ENCODE peak calls at places on chromosome 17, in five cellular contexts. One of them, this sample, is unnamed.

GRCh38 chr17:83189673-83190385 is 110.4 kb downstream of the METRNL start:
- DNase-seq in ELF-1: no peak
- DNase-seq in RCC 7860: no peak
- DNase-seq in HCEC 1CT: peak
- DNase-seq in fibroblast of gingiva: peak
- DNase-seq in this sample: peak

GRCh38 chr17:29445844-29446243 is 55.7 kb downstream of the TAOK1 start:
- DNase-seq in HCEC 1CT: no peak
- DNase-seq in fibroblast of gingiva: no peak
- DNase-seq in RCC 7860: no peak
- DNase-seq in ELF-1: no peak
- DNase-seq in this sample: no peak

GRCh38 chr17:40707720-40708119 is 4.2 kb upstream of the KRT24 start:
- DNase-seq in HCEC 1CT: no peak
- DNase-seq in RCC 7860: peak
- DNase-seq in fibroblast of gingiva: no peak
- DNase-seq in ELF-1: no peak
- DNase-seq in this sample: no peak

GRCh38 chr17:42559076-42559475 is 2.9 kb upstream of the COASY start:
- DNase-seq in RCC 7860: no peak
- DNase-seq in fibroblast of gingiva: no peak
- DNase-seq in HCEC 1CT: no peak
- DNase-seq in ELF-1: no peak
- DNase-seq in this sample: no peak

GRCh38 chr17:17804007-17804406 is 32.8 kb downstream of the SREBF1 start:
- DNase-seq in ELF-1: no peak
- DNase-seq in RCC 7860: no peak
- DNase-seq in HCEC 1CT: no peak
- DNase-seq in fibroblast of gingiva: no peak
- DNase-seq in this sample: no peak

GRCh38 chr17:62565817-62566216 is 61.7 kb upstream of the MRC2 start:
- DNase-seq in fibroblast of gingiva: peak
- DNase-seq in RCC 7860: peak
- DNase-seq in ELF-1: no peak
- DNase-seq in HCEC 1CT: peak
- DNase-seq in this sample: peak

GRCh38 chr17:79188048-79188447 is 113.4 kb downstream of the ENGASE start:
- DNase-seq in RCC 7860: peak
- DNase-seq in fibroblast of gingiva: no peak
- DNase-seq in ELF-1: peak
- DNase-seq in HCEC 1CT: no peak
- DNase-seq in this sample: peak

GRCh38 chr17:14297161-14297851 is 3.6 kb upstream of the HS3ST3B1 start:
- DNase-seq in fibroblast of gingiva: peak
- DNase-seq in HCEC 1CT: peak
- DNase-seq in ELF-1: peak
- DNase-seq in RCC 7860: no peak
- DNase-seq in this sample: no peak

GRCh38 chr17:10614536-10615155 is 42.5 kb downstream of the MYH3 start:
- DNase-seq in fibroblast of gingiva: peak
- DNase-seq in ELF-1: peak
- DNase-seq in RCC 7860: peak
- DNase-seq in HCEC 1CT: peak
- DNase-seq in this sample: peak

GRCh38 chr17:65459667-65460415 is 101.6 kb downstream of the AXIN2 start:
- DNase-seq in HCEC 1CT: no peak
- DNase-seq in ELF-1: peak
- DNase-seq in fibroblast of gingiva: no peak
- DNase-seq in RCC 7860: no peak
- DNase-seq in this sample: no peak

GRCh38 chr17:21194688-21195087 is 19.3 kb downstream of the TMEM11 start:
- DNase-seq in HCEC 1CT: no peak
- DNase-seq in fibroblast of gingiva: peak
- DNase-seq in RCC 7860: no peak
- DNase-seq in ELF-1: no peak
- DNase-seq in this sample: no peak

GRCh38 chr17:72244494-72244893 is 123.7 kb downstream of the SOX9 start:
- DNase-seq in HCEC 1CT: peak
- DNase-seq in ELF-1: no peak
- DNase-seq in RCC 7860: no peak
- DNase-seq in fibroblast of gingiva: peak
- DNase-seq in this sample: no peak

GRCh38 chr17:75526555-75527270 is 1.2 kb downstream of the LLGL2 start:
- DNase-seq in ELF-1: no peak
- DNase-seq in fibroblast of gingiva: no peak
- DNase-seq in RCC 7860: no peak
- DNase-seq in HCEC 1CT: no peak
- DNase-seq in this sample: no peak

GRCh38 chr17:32827227-32827626 is 49.7 kb downstream of the MYO1D start:
- DNase-seq in RCC 7860: no peak
- DNase-seq in ELF-1: no peak
- DNase-seq in fibroblast of gingiva: no peak
- DNase-seq in HCEC 1CT: no peak
- DNase-seq in this sample: no peak

GRCh38 chr17:74842599-74843351 is 16.9 kb downstream of the GRIN2C start:
- DNase-seq in HCEC 1CT: peak
- DNase-seq in fibroblast of gingiva: peak
- DNase-seq in RCC 7860: peak
- DNase-seq in ELF-1: peak
- DNase-seq in this sample: peak

GRCh38 chr17:32303861-32304288 is 38.1 kb downstream of the C17orf75 start:
- DNase-seq in RCC 7860: no peak
- DNase-seq in fibroblast of gingiva: no peak
- DNase-seq in ELF-1: peak
- DNase-seq in HCEC 1CT: no peak
- DNase-seq in this sample: no peak

GRCh38 chr17:75785770-75786538 is 1.3 kb downstream of the UNK start:
- DNase-seq in ELF-1: peak
- DNase-seq in RCC 7860: peak
- DNase-seq in HCEC 1CT: peak
- DNase-seq in fibroblast of gingiva: peak
- DNase-seq in this sample: no peak

GRCh38 chr17:4499431-4500187 is 928 bp downstream of the SPNS2 start:
- DNase-seq in RCC 7860: no peak
- DNase-seq in fibroblast of gingiva: no peak
- DNase-seq in ELF-1: peak
- DNase-seq in HCEC 1CT: peak
- DNase-seq in this sample: no peak

This sample was measured in 8988T.